ENCODE peak calls at places on chromosomes 11 and 22, in four cellular contexts. D is HS-27A, T is Kasumi-1, A is globus pallidus. V is an unnamed sample.

GRCh38 chr22:43317252-43317651 is 25.9 kb downstream of the SCUBE1 start:
- DNase-seq in D (no peak), T (no peak), A (no peak), V (no peak)

GRCh38 chr22:31118046-31118820 is 4.5 kb upstream of the INPP5J start:
- DNase-seq in D (no peak), T (no peak), A (no peak), V (no peak)

GRCh38 chr22:44448271-44448780 is 49.7 kb downstream of the RTL6 start:
- DNase-seq in D (peak), T (no peak), A (no peak), V (no peak)

GRCh38 chr11:117610045-117610444 is 187.0 kb downstream of the DSCAML1 start:
- DNase-seq in D (no peak), T (no peak), A (no peak), V (no peak)

GRCh38 chr22:28905433-28905832 is 22.1 kb downstream of the ZNRF3 start:
- DNase-seq in D (no peak), T (no peak), A (no peak), V (no peak)

GRCh38 chr22:42549329-42550060 is 4.3 kb upstream of the SERHL2 start:
- DNase-seq in D (no peak), T (no peak), A (no peak), V (no peak)

GRCh38 chr11:68325183-68325893 is 12.9 kb downstream of the LRP5 start:
- DNase-seq in D (no peak), T (no peak), A (no peak), V (no peak)

GRCh38 chr22:21657361-21658118 is 8.3 kb upstream of the PPIL2 start:
- DNase-seq in D (no peak), T (peak), A (peak), V (peak)

GRCh38 chr11:3014314-3014938 is 22.3 kb upstream of the NAP1L4 start:
- DNase-seq in D (no peak), T (no peak), A (no peak), V (peak)

GRCh38 chr11:113014262-113014661 is 53.0 kb downstream of the NCAM1 start:
- DNase-seq in D (no peak), T (no peak), A (peak), V (no peak)

GRCh38 chr11:116504541-116505149 is 268.1 kb downstream of the BUD13 start:
- DNase-seq in D (no peak), T (no peak), A (no peak), V (no peak)

GRCh38 chr11:2268911-2269600 is 1.3 kb downstream of the ASCL2 start:
- DNase-seq in D (no peak), T (peak), A (no peak), V (peak)

GRCh38 chr11:77619576-77620198 is 17.9 kb downstream of the CLNS1A start:
- DNase-seq in D (no peak), T (peak), A (peak), V (no peak)

GRCh38 chr11:58513747-58514367 is 6.0 kb upstream of the OR5B21 start:
- DNase-seq in D (no peak), T (peak), A (peak), V (no peak)

GRCh38 chr11:58914821-58915543 is 24.3 kb upstream of the GLYATL1 start:
- DNase-seq in D (no peak), T (no peak), A (no peak), V (no peak)

GRCh38 chr22:24947383-24947782 is 889 bp upstream of the LHFPL7 start:
- DNase-seq in D (no peak), T (no peak), A (no peak), V (no peak)

GRCh38 chr11:20015101-20015500 is 145.2 kb downstream of the DBX1 start:
- DNase-seq in D (no peak), T (no peak), A (no peak), V (no peak)

GRCh38 chr22:32796865-32797573 is 4.5 kb upstream of the TIMP3 start:
- DNase-seq in D (peak), T (peak), A (peak), V (peak)

GRCh38 chr11:5605849-5606248 is 9.4 kb downstream of the TRIM6 start:
- DNase-seq in D (peak), T (no peak), A (no peak), V (no peak)

GRCh38 chr22:46465348-46465725 is 72.1 kb downstream of the CELSR1 start:
- DNase-seq in D (no peak), T (no peak), A (no peak), V (no peak)

GRCh38 chr11:3222941-3223905 is 4.6 kb upstream of the MRGPRG start:
- DNase-seq in D (no peak), T (peak), A (no peak), V (peak)

GRCh38 chr11:103806130-103806900 is 230.1 kb upstream of the DDI1 start:
- DNase-seq in D (no peak), T (no peak), A (peak), V (no peak)

V was measured in CD8-positive, alpha-beta T cell.